ENCODE peak calls at places on chromosomes 7 and 10, in ten cellular contexts. H is T follicular helper cell, J is kidney tubule cell, A is HEK293T, I is M059J, P is endothelial cell, E is right lobe of liver, Y is Karpas-422, L is posterior cingulate gyrus, U is IMR-90. T is an unnamed sample.

GRCh38 chr7:82729172-82730030 is 285.8 kb upstream of the CACNA2D1 start:
- DNase-seq in E (no peak), Y (peak), A (peak), P (peak), U (peak), J (peak), H (no peak), I (peak), L (no peak), T (peak)

GRCh38 chr7:139476139-139476538 is 7.3 kb downstream of the KLRG2 start:
- DNase-seq in J (no peak), L (no peak), E (no peak), Y (no peak), P (no peak), I (no peak), A (no peak), U (no peak), H (no peak), T (no peak)

GRCh38 chr10:5645944-5646617 is 20.3 kb downstream of the ASB13 start:
- DNase-seq in E (no peak), A (no peak), H (no peak), U (no peak), P (no peak), I (no peak), J (no peak), Y (no peak), L (no peak), T (no peak)

GRCh38 chr7:30240401-30240800 is 44.0 kb upstream of the ZNRF2 start:
- DNase-seq in E (no peak), A (no peak), H (no peak), Y (peak), J (peak), U (no peak), I (peak), L (no peak), P (no peak), T (no peak)

GRCh38 chr7:47327306-47327697 is 254.6 kb downstream of the TNS3 start:
- DNase-seq in A (no peak), P (no peak), L (no peak), J (no peak), U (peak), I (no peak), H (no peak), E (no peak), Y (no peak), T (no peak)

GRCh38 chr7:14294637-14295036 is 305.2 kb upstream of the ETV1 start:
- DNase-seq in L (no peak), E (no peak), A (no peak), Y (no peak), J (no peak), P (no peak), U (no peak), I (peak), H (no peak), T (no peak)

GRCh38 chr7:148940702-148941597 is 56.9 kb upstream of the EZH2 start:
- DNase-seq in H (peak), Y (peak), E (peak), L (peak), U (peak), J (peak), P (peak), A (peak), I (peak), T (peak)

GRCh38 chr10:5684971-5685763 is 529 bp downstream of the TASOR2 start:
- DNase-seq in P (peak), L (peak), A (peak), J (peak), E (peak), U (peak), Y (peak), I (peak), H (peak), T (peak)

GRCh38 chr10:5655003-5655600 is 11.3 kb downstream of the ASB13 start:
- DNase-seq in J (no peak), H (no peak), A (no peak), E (no peak), P (no peak), L (no peak), Y (no peak), I (no peak), U (no peak), T (no peak)

GRCh38 chr7:149150981-149151380 is 3.7 kb downstream of the ZNF398 start:
- DNase-seq in U (no peak), J (peak), Y (no peak), E (no peak), L (no peak), P (no peak), H (no peak), I (no peak), A (no peak), T (no peak)

GRCh38 chr10:132589681-132590080 is 52.1 kb downstream of the INPP5A start:
- DNase-seq in A (no peak), I (no peak), Y (no peak), J (no peak), E (no peak), P (no peak), L (no peak), H (no peak), U (no peak), T (no peak)

GRCh38 chr10:103493911-103494877 is 689 bp downstream of the NEURL1 start:
- DNase-seq in U (no peak), H (no peak), L (peak), A (peak), P (no peak), E (no peak), I (no peak), J (no peak), Y (peak), T (no peak)

GRCh38 chr7:30717181-30717580 is 34.8 kb upstream of the INMT start:
- DNase-seq in H (no peak), A (no peak), P (no peak), I (peak), L (no peak), U (no peak), E (no peak), Y (no peak), J (peak), T (peak)

GRCh38 chr10:102780246-102780645 is 36.5 kb downstream of the WBP1L start:
- DNase-seq in P (no peak), J (no peak), U (peak), H (no peak), I (no peak), L (no peak), A (no peak), E (no peak), Y (no peak), T (no peak)

GRCh38 chr7:46630031-46630430 is 709.0 kb upstream of the IGFBP3 start:
- DNase-seq in Y (no peak), L (no peak), H (no peak), E (no peak), J (peak), A (no peak), I (peak), U (peak), P (no peak), T (no peak)

GRCh38 chr10:113953505-113954272 is 90.0 kb upstream of the ADRB1 start:
- DNase-seq in Y (peak), A (no peak), U (no peak), H (no peak), P (no peak), I (no peak), L (no peak), J (no peak), E (no peak), T (no peak)

GRCh38 chr7:136114966-136115762 is 138.0 kb upstream of the MTPN start:
- DNase-seq in H (no peak), E (no peak), Y (peak), I (peak), A (peak), J (peak), L (peak), P (peak), U (peak), T (peak)

GRCh38 chr10:118447478-118447877 is 105.4 kb upstream of the FAM204A start:
- DNase-seq in A (no peak), Y (no peak), E (no peak), I (peak), H (no peak), P (no peak), U (no peak), J (peak), L (peak), T (no peak)

GRCh38 chr7:107691713-107692112 is 31.1 kb downstream of the SLC26A4 start:
- DNase-seq in Y (no peak), I (peak), U (peak), H (no peak), J (no peak), P (no peak), L (no peak), E (no peak), A (no peak), T (no peak)

GRCh38 chr10:125555743-125556142 is 127.2 kb downstream of the TEX36 start:
- DNase-seq in Y (no peak), L (no peak), U (no peak), J (no peak), P (no peak), E (no peak), A (no peak), H (no peak), I (no peak), T (no peak)

GRCh38 chr10:44970812-44971395 is 7.7 kb downstream of the DEPP1 start:
- DNase-seq in E (no peak), A (no peak), H (no peak), L (no peak), I (no peak), U (no peak), Y (no peak), P (no peak), J (no peak), T (no peak)

GRCh38 chr7:93046641-93047040 is 71.1 kb downstream of the SAMD9 start:
- DNase-seq in P (no peak), L (no peak), A (no peak), H (no peak), U (no peak), I (no peak), J (peak), Y (no peak), E (no peak), T (no peak)

GRCh38 chr7:50427518-50427917 is 22.6 kb downstream of the FIGNL1 start:
- DNase-seq in I (no peak), P (no peak), J (no peak), A (no peak), U (no peak), L (no peak), Y (no peak), H (no peak), E (no peak), T (no peak)

T was measured in HCT116.